ENCODE peak calls at places on chromosomes 3 and 15, in nine cellular contexts. B, M, H, A, R, G, S, V and J are unnamed samples.

GRCh38 chr3:20023663-20024417 is 11.8 kb upstream of the PP2D1 start:
- DNase-seq in B (no peak), S (no peak), A (no peak), V (no peak), H (no peak), M (no peak), R (no peak), G (peak; percentile 45), J (no peak)

GRCh38 chr15:66252411-66253295 is 897 bp downstream of the MEGF11 start:
- DNase-seq in R (no peak), S (peak; percentile 58), A (peak; percentile 50), M (peak; percentile 34), V (peak; percentile 36), H (peak; percentile 35), B (peak; percentile 97), G (peak; percentile 57), J (no peak)

GRCh38 chr3:30112904-30113484 is 493.4 kb upstream of the TGFBR2 start:
- DNase-seq in M (no peak), A (no peak), R (no peak), G (no peak), S (no peak), H (peak; percentile 76), B (peak; percentile 6), V (peak; percentile 68), J (peak; percentile 23)

GRCh38 chr15:76588811-76589747 is 252.5 kb downstream of the ISL2 start:
- DNase-seq in B (no peak), A (no peak), R (no peak), H (no peak), M (no peak), V (no peak), S (no peak), G (peak; percentile 87), J (no peak)

GRCh38 chr15:37106490-37107001 is 6.2 kb upstream of the MEIS2 start:
- DNase-seq in S (no peak), H (peak; percentile 63), G (no peak), M (no peak), B (no peak), R (no peak), A (peak; percentile 55), V (no peak), J (no peak)

GRCh38 chr3:39407259-39407629 is 724 bp downstream of the RPSA start:
- DNase-seq in B (no peak), A (no peak), V (no peak), G (no peak), H (peak; percentile 39), R (no peak), M (no peak), S (no peak), J (no peak)

GRCh38 chr3:28699283-28699682 is 350.7 kb upstream of the AZI2 start:
- DNase-seq in S (no peak), R (no peak), M (no peak), V (no peak), B (no peak), A (no peak), H (no peak), G (peak; percentile 41), J (no peak)

GRCh38 chr15:97087337-97087736 is 756.8 kb downstream of the NR2F2 start:
- DNase-seq in G (no peak), M (no peak), S (no peak), B (no peak), A (no peak), V (no peak), R (no peak), H (peak; percentile 9), J (no peak)

GRCh38 chr3:29171583-29171990 is 109.3 kb upstream of the RBMS3 start:
- DNase-seq in V (peak; percentile 47), H (peak; percentile 66), R (no peak), A (no peak), S (no peak), M (no peak), B (no peak), G (no peak), J (no peak)

GRCh38 chr3:184005981-184006507 is 11.6 kb downstream of the ABCC5 start:
- DNase-seq in B (no peak), R (no peak), V (peak; percentile 52), G (peak; percentile 93), M (peak; percentile 50), H (peak; percentile 35), A (peak; percentile 68), S (no peak), J (no peak)

DNA sequence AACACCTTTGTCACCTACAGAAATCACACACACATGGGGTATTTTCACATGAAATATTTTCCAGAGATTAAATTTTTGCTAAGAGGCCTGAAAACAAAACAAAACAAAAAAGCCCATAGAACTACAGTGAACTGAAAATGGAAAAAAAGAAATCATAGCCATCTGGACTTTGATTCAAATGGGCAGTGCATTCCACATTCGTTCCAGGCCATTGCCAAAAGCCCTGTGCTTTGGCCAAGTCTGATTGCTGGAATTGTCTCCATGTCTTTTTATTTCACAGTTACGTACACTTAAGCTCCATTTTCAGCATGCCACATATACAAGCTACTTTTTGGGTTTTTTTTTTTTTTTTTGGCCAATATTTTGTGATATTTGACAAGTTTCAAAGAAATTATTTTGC is 47.1 kb downstream of the TFG start:
- DNase-seq in M (no peak), B (no peak), V (no peak), G (no peak), H (no peak), R (no peak), A (peak; percentile 26), S (peak; percentile 72), J (no peak)
- H3K27ac ChIP-seq in M (no peak overlapping the region), B (no peak overlapping the region), V (no peak overlapping the region), G (no peak overlapping the region), H (no peak overlapping the region), R (no peak overlapping the region), A (no peak overlapping the region), S (peak overlapping the region; percentile 55), J (no peak overlapping the region)

GRCh38 chr15:29708519-29708918 is 113.7 kb downstream of the TJP1 start:
- DNase-seq in G (no peak), H (no peak), B (no peak), S (peak; percentile 77), V (no peak), R (no peak), A (no peak), M (no peak), J (no peak)
- H3K4me3 ChIP-seq in G (no peak overlapping the region), H (no peak overlapping the region), B (no peak overlapping the region), S (no peak overlapping the region), V (no peak overlapping the region), R (no peak overlapping the region), A (no peak overlapping the region), M (no peak overlapping the region), J (no peak overlapping the region)

GRCh38 chr3:454986-455385 is 258.4 kb downstream of the CHL1 start:
- DNase-seq in V (no peak), S (no peak), H (no peak), G (no peak), A (no peak), R (no peak), M (no peak), B (no peak), J (no peak)

GRCh38 chr3:445960-446359 is 249.4 kb downstream of the CHL1 start:
- DNase-seq in V (no peak), G (no peak), M (no peak), B (no peak), R (no peak), S (no peak), A (no peak), H (no peak), J (no peak)

GRCh38 chr3:447671-448070 is 251.1 kb downstream of the CHL1 start:
- DNase-seq in A (no peak), G (no peak), M (no peak), R (no peak), H (no peak), S (no peak), V (no peak), B (no peak), J (no peak)

GRCh38 chr3:452221-452620 is 255.7 kb downstream of the CHL1 start:
- DNase-seq in V (no peak), M (no peak), A (no peak), G (no peak), S (no peak), B (no peak), H (no peak), R (no peak), J (no peak)

GRCh38 chr3:449711-450110 is 253.1 kb downstream of the CHL1 start:
- DNase-seq in A (no peak), M (no peak), H (no peak), G (no peak), V (no peak), B (no peak), S (no peak), R (no peak), J (no peak)
- H3K9me3 ChIP-seq in A (no peaks in the 10 kb centered on the region), M (no peaks in the 10 kb centered on the region), H (no peaks in the 10 kb centered on the region), G (no peaks in the 10 kb centered on the region), V (no peaks in the 10 kb centered on the region), B (no peaks in the 10 kb centered on the region), S (no peaks in the 10 kb centered on the region), R (peaks cover 9% of the 10 kb centered on the region), J (no peaks in the 10 kb centered on the region)

DNA sequence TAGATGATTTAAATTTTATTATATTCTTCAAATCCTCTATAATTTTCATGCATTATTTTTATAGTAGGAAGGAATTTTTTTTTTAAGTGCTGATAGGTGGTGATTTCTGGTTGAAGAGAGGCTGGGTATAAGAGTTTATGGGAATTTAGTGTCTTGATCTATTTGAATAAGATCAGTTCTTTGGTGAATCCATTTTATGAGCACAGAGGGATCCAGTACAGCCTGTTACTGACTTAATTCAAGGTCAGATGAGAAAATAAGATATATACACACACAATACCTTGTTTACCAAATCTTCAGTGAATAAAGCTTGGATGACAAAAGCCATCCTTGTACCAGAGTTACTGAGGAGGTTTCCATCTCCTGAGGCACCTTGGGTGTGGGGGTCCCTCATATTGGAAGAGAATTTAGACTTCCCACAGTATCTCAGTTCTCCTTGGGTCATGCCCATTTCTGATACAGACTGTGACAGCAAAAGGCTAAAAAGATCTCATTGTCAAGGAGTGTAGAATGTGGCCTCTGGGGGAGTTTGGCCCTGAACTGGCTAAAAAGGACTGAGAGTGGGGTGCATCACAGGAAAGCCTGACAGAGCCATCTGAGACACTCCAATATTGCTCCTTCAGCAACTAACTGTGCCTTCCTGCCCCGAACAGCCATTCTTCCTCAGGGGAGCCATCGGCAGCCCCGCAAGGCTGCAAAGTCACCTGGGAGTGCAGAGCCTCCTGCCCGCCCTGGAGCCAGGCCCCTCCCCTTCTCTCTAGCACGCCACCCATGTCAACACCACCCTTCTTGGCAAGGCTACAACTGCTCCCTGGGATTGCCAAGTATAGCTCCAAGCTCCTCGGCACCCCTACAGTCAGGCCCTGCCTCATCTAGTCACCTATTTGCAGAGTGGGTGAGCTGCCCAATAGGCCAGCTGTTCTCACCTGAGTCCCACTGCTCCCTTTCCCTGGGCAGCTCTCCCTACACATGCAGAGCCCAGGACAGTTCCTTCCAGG is 43.1 kb upstream of the HACD2 start:
- DNase-seq in S (peak; percentile 71), G (no peak), M (no peak), A (no peak), H (no peak), V (no peak), R (no peak), B (no peak), J (no peak)
- H3K27ac ChIP-seq in S (no peak overlapping the region), G (no peak overlapping the region), M (no peak overlapping the region), A (no peak overlapping the region), H (no peak overlapping the region), V (no peak overlapping the region), R (no peak overlapping the region), B (no peak overlapping the region), J (no peak overlapping the region)

GRCh38 chr15:31330111-31330785 is 3.6 kb downstream of the KLF13 start:
- DNase-seq in A (no peak), V (no peak), R (no peak), M (no peak), G (no peak), H (no peak), S (no peak), B (no peak), J (no peak)
- H3K4me3 ChIP-seq in A (peak overlapping the region; percentile 79), V (peak overlapping the region; percentile 94), R (no peak overlapping the region), M (peak overlapping the region; percentile 71), G (peak overlapping the region; percentile 88), H (no peak overlapping the region), S (no peak overlapping the region), B (no peak overlapping the region), J (no peak overlapping the region)